ENCODE peak calls at places on chromosomes 5 and 9, in four cellular contexts. A is lung, U is astrocyte of the spinal cord, W is mucosa of descending colon. B is an unnamed sample.

GRCh38 chr5:179229331-179229761 is 115.9 kb downstream of the ADAMTS2 start:
- DNase-seq in A (no peak), U (no peak), W (no peak), B (no peak)

GRCh38 chr5:14753947-14754346 is 89.4 kb downstream of the OTULIN start:
- DNase-seq in A (no peak), U (no peak), W (no peak), B (no peak)

GRCh38 chr5:9895305-9895650 is 265.1 kb upstream of the TAS2R1 start:
- DNase-seq in W (no peak), A (no peak), U (peak), B (no peak)

GRCh38 chr9:12775373-12775962 is 648 bp downstream of the LURAP1L start:
- DNase-seq in A (no peak), U (peak), W (no peak), B (no peak)

GRCh38 chr5:112511920-112512319 is 92.8 kb upstream of the EPB41L4A start:
- DNase-seq in U (no peak), W (no peak), A (no peak), B (no peak)

GRCh38 chr5:138138949-138139775 is at the start of gene NME5:
- DNase-seq in W (peak), U (peak), A (peak), B (peak)

GRCh38 chr9:4164356-4164755 is 135.5 kb downstream of the GLIS3 start:
- DNase-seq in W (no peak), A (no peak), U (no peak), B (no peak)

GRCh38 chr5:159049844-159050318 is 49.8 kb downstream of the EBF1 start:
- DNase-seq in U (peak), W (no peak), A (no peak), B (no peak)

GRCh38 chr5:181120311-181120710 is 10.7 kb downstream of the OR2V1 start:
- DNase-seq in U (no peak), W (no peak), A (no peak), B (peak)

GRCh38 chr5:37926732-37927131 is 86.9 kb upstream of the GDNF start:
- DNase-seq in W (no peak), U (no peak), A (no peak), B (no peak)

GRCh38 chr5:151719228-151719861 is 32.6 kb upstream of the SPARC start:
- DNase-seq in A (no peak), U (no peak), W (no peak), B (peak)

GRCh38 chr9:110115868-110116542 is 92.0 kb downstream of the C9orf152 start:
- DNase-seq in U (peak), A (no peak), W (no peak), B (peak)

GRCh38 chr9:8254527-8254926 is 454.9 kb upstream of the DMAC1 start:
- DNase-seq in W (no peak), U (peak), A (no peak), B (no peak)

GRCh38 chr9:76218151-76218867 is 175.9 kb downstream of the RFK start:
- DNase-seq in A (no peak), W (no peak), U (no peak), B (no peak)

GRCh38 chr5:35990524-35990923 is 666 bp downstream of the UGT3A1 start:
- DNase-seq in W (no peak), A (no peak), U (no peak), B (no peak)

GRCh38 chr5:556909-557441 is 32.7 kb upstream of the SLC9A3 start:
- DNase-seq in W (peak), U (no peak), A (no peak), B (no peak)

GRCh38 chr5:141476132-141476909 is 555 bp downstream of the PCDHGC3 start:
- DNase-seq in U (peak), A (no peak), W (peak), B (peak)

GRCh38 chr9:6415266-6415665 is 2.3 kb downstream of the UHRF2 start:
- DNase-seq in W (no peak), A (no peak), U (no peak), B (no peak)

GRCh38 chr5:61919920-61920319 is 386.1 kb upstream of the KIF2A start:
- DNase-seq in A (peak), U (no peak), W (no peak), B (no peak)

GRCh38 chr9:36759976-36760375 is 187.3 kb downstream of the MELK start:
- DNase-seq in A (no peak), W (no peak), U (no peak), B (no peak)

GRCh38 chr5:132868754-132869153 is 2.3 kb downstream of the UQCRQ start:
- DNase-seq in A (no peak), W (no peak), U (no peak), B (no peak)

GRCh38 chr9:70411930-70412677 is 2.4 kb downstream of the KLF9 start:
- DNase-seq in W (peak), U (peak), A (peak), B (peak)

GRCh38 chr5:153965102-153965645 is 73.5 kb downstream of the FAM114A2 start:
- DNase-seq in U (peak), W (peak), A (peak), B (peak)
- TF ChIP-seq CTCF in U (peak), W (peak), A (peak), B (peak)

DNA sequence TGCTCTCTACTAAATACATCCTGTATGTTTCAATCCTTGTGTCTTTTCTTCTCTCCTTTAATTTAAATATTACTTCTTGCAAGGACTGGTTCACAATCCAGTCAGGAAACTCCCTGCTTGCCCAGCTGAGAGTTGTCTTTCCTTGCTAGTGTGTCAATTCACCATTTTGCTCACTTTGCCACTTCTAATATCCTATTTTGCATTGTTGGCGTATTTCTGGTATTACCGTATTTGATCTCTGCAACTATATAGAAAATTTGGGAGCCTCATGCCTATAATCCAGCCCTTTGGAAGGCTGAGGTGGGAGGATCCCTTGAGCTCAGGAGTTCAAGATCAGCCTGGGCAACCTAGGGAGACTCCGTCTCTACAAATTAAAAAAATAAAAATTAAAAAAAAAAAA is 90.5 kb upstream of the TTC23L start:
- DNase-seq in U (no peak), A (no peak), W (no peak), B (no peak)
- TF ChIP-seq CTCF in U (no peak), A (no peak), W (no peak), B (no peak)

GRCh38 chr5:58335518-58335917 is 124.4 kb downstream of the PLK2 start:
- DNase-seq in A (no peak), W (no peak), U (no peak), B (peak)
- TF ChIP-seq CTCF in A (no peak), W (no peak), U (no peak), B (peak)

GRCh38 chr9:123091459-123091858 is 58.0 kb downstream of the GPR21 start:
- DNase-seq in A (no peak), U (no peak), W (no peak), B (no peak)
- TF ChIP-seq CTCF in A (no peak), U (peak), W (no peak), B (peak)

B was measured in HFFc6.